ENCODE peak calls at places on chromosomes 2 and 18, in six cellular contexts. One of them, this sample, is unnamed.

GRCh38 chr2:96207073-96207777 is 1.4 kb downstream of the STARD7 start:
- DNase-seq in HFFc6: no peak
- DNase-seq in stomach: no peak
- DNase-seq in GM04504: no peak
- DNase-seq in upper lobe of right lung: no peak
- DNase-seq in brain microvascular endothelial cell: no peak
- DNase-seq in this sample: no peak

GRCh38 chr2:78397198-78397597 is 628.3 kb upstream of the REG3G start:
- DNase-seq in HFFc6: no peak
- DNase-seq in brain microvascular endothelial cell: no peak
- DNase-seq in GM04504: no peak
- DNase-seq in stomach: no peak
- DNase-seq in upper lobe of right lung: no peak
- DNase-seq in this sample: no peak

GRCh38 chr2:192437653-192438052 is 242.9 kb upstream of the TMEFF2 start:
- DNase-seq in brain microvascular endothelial cell: no peak
- DNase-seq in stomach: no peak
- DNase-seq in HFFc6: no peak
- DNase-seq in GM04504: no peak
- DNase-seq in upper lobe of right lung: no peak
- DNase-seq in this sample: no peak

GRCh38 chr2:22729466-22729865 is 655.5 kb upstream of the KLHL29 start:
- DNase-seq in stomach: no peak
- DNase-seq in HFFc6: no peak
- DNase-seq in upper lobe of right lung: no peak
- DNase-seq in GM04504: no peak
- DNase-seq in brain microvascular endothelial cell: no peak
- DNase-seq in this sample: no peak

GRCh38 chr18:59478591-59478990 is 119.5 kb upstream of the LMAN1 start:
- DNase-seq in upper lobe of right lung: no peak
- DNase-seq in HFFc6: no peak
- DNase-seq in GM04504: no peak
- DNase-seq in stomach: no peak
- DNase-seq in brain microvascular endothelial cell: no peak
- DNase-seq in this sample: no peak

GRCh38 chr2:241859436-241860183 is 916 bp upstream of the PDCD1 start:
- DNase-seq in HFFc6: no peak
- DNase-seq in brain microvascular endothelial cell: no peak
- DNase-seq in upper lobe of right lung: peak; percentile 66
- DNase-seq in stomach: no peak
- DNase-seq in GM04504: no peak
- DNase-seq in this sample: no peak

GRCh38 chr2:121825003-121825950 is 69.8 kb downstream of the TSN start:
- DNase-seq in stomach: no peak
- DNase-seq in brain microvascular endothelial cell: no peak
- DNase-seq in HFFc6: no peak
- DNase-seq in upper lobe of right lung: no peak
- DNase-seq in GM04504: no peak
- DNase-seq in this sample: no peak

GRCh38 chr2:29417630-29418029 is 302.4 kb downstream of the CLIP4 start:
- DNase-seq in GM04504: no peak
- DNase-seq in brain microvascular endothelial cell: no peak
- DNase-seq in HFFc6: no peak
- DNase-seq in stomach: no peak
- DNase-seq in upper lobe of right lung: no peak
- DNase-seq in this sample: no peak

GRCh38 chr2:75667884-75668283 is 21.3 kb downstream of the MRPL19 start:
- DNase-seq in GM04504: no peak
- DNase-seq in brain microvascular endothelial cell: no peak
- DNase-seq in upper lobe of right lung: no peak
- DNase-seq in HFFc6: no peak
- DNase-seq in stomach: no peak
- DNase-seq in this sample: no peak

GRCh38 chr2:106284255-106284654 is 90.2 kb upstream of the UXS1 start:
- DNase-seq in HFFc6: no peak
- DNase-seq in upper lobe of right lung: no peak
- DNase-seq in GM04504: no peak
- DNase-seq in stomach: no peak
- DNase-seq in brain microvascular endothelial cell: no peak
- DNase-seq in this sample: no peak

GRCh38 chr2:23107341-23107941 is 277.5 kb upstream of the KLHL29 start:
- DNase-seq in stomach: no peak
- DNase-seq in HFFc6: no peak
- DNase-seq in GM04504: no peak
- DNase-seq in brain microvascular endothelial cell: no peak
- DNase-seq in upper lobe of right lung: no peak
- DNase-seq in this sample: no peak

GRCh38 chr2:238163494-238164198 is 4.9 kb downstream of the ERFE start:
- DNase-seq in HFFc6: no peak
- DNase-seq in stomach: no peak
- DNase-seq in GM04504: no peak
- DNase-seq in brain microvascular endothelial cell: no peak
- DNase-seq in upper lobe of right lung: peak; percentile 57
- DNase-seq in this sample: no peak

GRCh38 chr2:10047616-10048500 is 4.5 kb downstream of the KLF11 start:
- DNase-seq in stomach: no peak
- DNase-seq in HFFc6: no peak
- DNase-seq in upper lobe of right lung: no peak
- DNase-seq in brain microvascular endothelial cell: no peak
- DNase-seq in GM04504: no peak
- DNase-seq in this sample: no peak